ENCODE peak calls at places on chromosome 5, in nine cellular contexts. C, B, D, P, A, E, H, I and S are unnamed samples. For H3K27me3, the result is how much of the 10 kb centered on the place peaks cover.

GRCh38 chr5:26669031-26669430 is 369.4 kb downstream of the CDH9 start:
- DNase-seq in C (no peak), I (no peak), H (no peak), P (no peak), E (no peak), B (no peak), D (no peak), A (no peak), S (no peak)

GRCh38 chr5:131169810-131170539 is 769 bp upstream of the LYRM7 start:
- DNase-seq in P (no peak), A (no peak), I (no peak), E (no peak), H (peak), B (no peak), C (no peak), D (no peak), S (no peak)

GRCh38 chr5:140548300-140548688 is 832 bp downstream of the EIF4EBP3 start:
- DNase-seq in E (peak), B (no peak), C (no peak), A (no peak), I (peak), D (no peak), H (no peak), P (no peak), S (no peak)

GRCh38 chr5:151682751-151683331 is 3.9 kb downstream of the SPARC start:
- DNase-seq in B (no peak), E (no peak), H (no peak), P (no peak), C (no peak), A (peak), D (peak), I (no peak), S (peak)

GRCh38 chr5:78577051-78577807 is 71.3 kb downstream of the LHFPL2 start:
- DNase-seq in C (no peak), H (no peak), A (no peak), B (no peak), D (no peak), I (no peak), E (no peak), P (no peak), S (no peak)

GRCh38 chr5:160230686-160231527 is 1.6 kb downstream of the FABP6 start:
- DNase-seq in B (no peak), E (no peak), P (peak), H (no peak), I (no peak), A (peak), C (peak), D (no peak), S (peak)

GRCh38 chr5:43113546-43113945 is 7.2 kb upstream of the ZNF131 start:
- DNase-seq in D (no peak), C (no peak), I (no peak), B (no peak), H (no peak), P (no peak), A (no peak), E (no peak), S (no peak)

GRCh38 chr5:149782018-149782899 is 52.1 kb downstream of the PPARGC1B start:
- DNase-seq in C (no peak), A (no peak), E (no peak), H (no peak), B (no peak), I (no peak), D (no peak), P (no peak), S (no peak)

GRCh38 chr5:137688248-137688840 is 47.5 kb downstream of the KLHL3 start:
- DNase-seq in C (no peak), H (no peak), B (no peak), I (no peak), D (no peak), A (no peak), E (no peak), P (no peak), S (no peak)

DNA sequence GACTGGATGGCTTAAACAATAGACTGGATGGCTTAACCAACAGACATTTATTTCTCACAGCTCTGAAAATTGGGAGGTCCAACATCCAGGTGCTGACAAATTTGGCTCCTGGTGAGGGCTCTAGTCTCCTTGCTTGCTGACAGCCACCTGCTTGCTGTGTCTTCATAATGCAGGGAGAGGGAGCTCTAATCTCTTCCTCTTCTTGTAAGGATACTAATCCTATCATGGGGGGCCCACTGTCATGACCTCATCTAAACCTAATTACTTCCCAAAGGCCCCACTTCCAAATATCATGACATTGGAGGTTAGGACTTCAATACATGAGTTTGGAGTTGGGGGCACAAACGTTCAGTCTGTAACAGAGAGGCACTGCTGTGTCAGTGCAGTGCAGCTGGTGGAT is 26.4 kb downstream of the FOXD1 start:
- DNase-seq in I (peak), D (no peak), P (no peak), E (no peak), H (no peak), C (no peak), A (no peak), B (no peak), S (no peak)
- H3K27me3 ChIP-seq in I (half or more), D (under half), P (half or more), E (under half), H (under half), C (under half), A (under half), B (under half), S (under half)

GRCh38 chr5:176694631-176695030 is 47.3 kb downstream of the TSPAN17 start:
- DNase-seq in D (no peak), E (no peak), I (no peak), C (no peak), B (no peak), P (no peak), A (no peak), H (no peak), S (no peak)
- H3K27me3 ChIP-seq in D (under half), E (under half), I (under half), C (under half), B (under half), P (half or more), A (under half), H (half or more), S (half or more)

DNA sequence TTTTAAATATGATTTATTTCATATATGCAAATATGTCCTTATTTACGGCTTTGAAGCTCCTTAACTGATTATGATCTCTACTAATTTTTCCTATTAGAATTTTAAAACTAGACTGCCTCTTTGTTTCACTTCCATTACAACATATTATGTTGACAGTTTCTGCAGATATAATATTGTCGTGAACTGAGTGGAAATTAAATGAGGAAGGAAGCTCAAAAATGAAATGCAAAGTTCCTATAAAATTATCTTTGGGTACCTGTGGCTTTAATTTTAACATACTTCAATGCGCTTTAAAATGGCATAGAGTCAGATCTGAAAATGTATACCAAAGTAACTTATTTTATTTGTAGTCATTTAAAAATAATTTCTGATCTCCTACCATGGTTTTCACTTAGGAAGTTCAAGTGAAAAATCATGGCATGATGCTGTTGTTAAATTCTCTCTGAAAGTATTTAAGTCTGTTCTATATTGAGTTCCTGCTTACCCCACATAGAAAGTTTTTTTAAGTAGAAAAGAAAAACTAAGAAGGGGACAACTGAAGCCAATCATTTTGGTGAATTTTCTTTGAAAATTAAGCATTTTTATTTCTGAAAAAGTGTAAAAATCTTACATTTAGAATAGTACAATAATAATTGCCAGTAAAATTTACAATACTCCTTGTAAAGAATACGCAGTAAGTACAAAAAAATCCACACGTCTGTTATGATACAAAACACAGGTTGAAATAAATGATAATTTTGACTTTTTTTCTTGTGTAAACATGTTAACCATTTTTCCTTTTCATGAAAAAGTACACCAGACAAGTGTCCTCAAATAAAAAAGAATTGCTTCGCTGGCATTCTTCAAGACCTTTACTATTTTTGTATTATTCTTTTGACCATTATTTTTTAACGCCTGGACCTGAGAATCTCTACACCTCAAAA is 2.6 kb downstream of the FOXD1 start:
- DNase-seq in H (no peak), C (no peak), A (no peak), I (no peak), E (no peak), D (no peak), B (no peak), P (no peak), S (no peak)
- H3K27me3 ChIP-seq in H (under half), C (half or more), A (under half), I (half or more), E (half or more), D (under half), B (half or more), P (half or more), S (half or more)

GRCh38 chr5:53733853-53734252 is 173.4 kb downstream of the NDUFS4 start:
- DNase-seq in I (peak), A (peak), C (no peak), E (no peak), D (no peak), P (no peak), B (no peak), H (no peak), S (no peak)

GRCh38 chr5:53739111-53739510 is 178.7 kb downstream of the NDUFS4 start:
- DNase-seq in A (peak), B (no peak), E (no peak), I (no peak), C (no peak), D (no peak), H (no peak), P (no peak), S (peak)

DNA sequence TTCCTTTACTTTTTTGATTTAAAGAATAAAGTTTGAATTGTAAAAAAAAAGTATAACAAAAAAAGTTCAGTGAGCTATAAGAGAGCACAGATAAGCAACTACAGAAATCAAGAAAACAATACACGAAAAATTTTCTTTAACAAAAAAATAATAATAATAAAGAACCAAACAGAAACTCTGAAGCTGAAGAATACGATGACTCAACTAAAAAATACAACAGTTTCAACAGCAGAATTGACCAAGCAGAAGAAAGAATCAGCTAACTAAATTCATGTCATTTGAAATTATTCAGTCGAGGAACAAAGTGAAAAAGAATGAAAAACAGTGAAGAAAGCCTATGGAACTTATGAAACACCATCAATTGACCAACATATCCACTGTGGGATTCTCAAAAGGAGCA is 177.7 kb downstream of the NDUFS4 start:
- DNase-seq in H (no peak), D (no peak), C (no peak), E (no peak), I (no peak), P (no peak), A (no peak), B (no peak), S (no peak)
- H3K27me3 ChIP-seq in H (under half), D (under half), C (under half), E (under half), I (under half), P (under half), A (under half), B (under half), S (under half)

GRCh38 chr5:1917830-1918487 is 35.2 kb upstream of the IRX4 start:
- DNase-seq in I (no peak), A (peak), D (no peak), H (no peak), B (no peak), P (no peak), E (no peak), C (peak), S (no peak)
- H3K27me3 ChIP-seq in I (under half), A (under half), D (under half), H (under half), B (under half), P (under half), E (under half), C (under half), S (under half)

DNA sequence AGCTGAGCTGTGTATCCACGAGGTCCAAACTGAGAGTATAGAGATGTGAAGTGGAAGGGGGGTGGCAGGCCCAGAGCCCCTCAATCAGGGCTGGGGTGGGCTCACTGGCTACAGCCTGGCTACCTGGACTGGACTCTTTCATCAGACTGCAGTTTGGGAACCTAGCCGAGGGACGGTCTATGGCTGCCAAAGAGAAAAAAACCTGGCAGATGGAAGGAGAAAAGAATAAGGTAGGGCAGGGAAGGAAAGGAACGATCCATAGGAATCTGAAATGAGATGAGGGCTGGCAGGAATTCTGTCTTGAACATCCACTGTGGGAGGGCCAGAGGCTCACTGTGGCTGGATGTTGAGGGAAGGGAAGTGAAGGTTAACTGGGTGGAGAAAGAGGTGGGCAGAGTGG is 224.4 kb upstream of the PANK3 start:
- DNase-seq in I (no peak), C (no peak), H (no peak), P (no peak), D (no peak), B (no peak), A (no peak), E (no peak), S (no peak)
- H3K27me3 ChIP-seq in I (under half), C (under half), H (under half), P (under half), D (under half), B (under half), A (under half), E (under half), S (under half)

DNA sequence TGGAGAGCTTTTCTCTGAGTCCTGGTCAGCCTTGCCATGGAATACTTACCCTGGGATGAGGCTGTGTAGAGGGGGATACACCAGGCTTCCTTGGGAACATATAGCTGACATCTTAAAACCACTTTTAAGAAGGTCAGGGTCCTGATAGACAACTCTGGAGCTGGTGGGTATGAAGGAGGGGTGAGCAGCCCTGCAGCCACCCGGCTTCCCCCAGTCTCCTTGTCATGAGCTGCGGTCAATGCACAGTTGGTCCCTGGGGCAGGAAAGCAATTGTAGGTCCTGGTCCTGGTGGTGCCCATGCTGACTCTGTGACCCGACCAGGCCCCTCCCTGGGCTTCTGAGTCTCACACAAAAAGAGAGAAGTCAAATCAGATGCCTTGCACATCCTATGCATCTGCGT is 63.6 kb downstream of the MRPL36 start:
- DNase-seq in A (no peak), E (no peak), C (peak), B (no peak), P (no peak), H (no peak), I (no peak), D (no peak), S (no peak)
- H3K27me3 ChIP-seq in A (under half), E (under half), C (under half), B (under half), P (under half), H (under half), I (under half), D (under half), S (under half)

DNA sequence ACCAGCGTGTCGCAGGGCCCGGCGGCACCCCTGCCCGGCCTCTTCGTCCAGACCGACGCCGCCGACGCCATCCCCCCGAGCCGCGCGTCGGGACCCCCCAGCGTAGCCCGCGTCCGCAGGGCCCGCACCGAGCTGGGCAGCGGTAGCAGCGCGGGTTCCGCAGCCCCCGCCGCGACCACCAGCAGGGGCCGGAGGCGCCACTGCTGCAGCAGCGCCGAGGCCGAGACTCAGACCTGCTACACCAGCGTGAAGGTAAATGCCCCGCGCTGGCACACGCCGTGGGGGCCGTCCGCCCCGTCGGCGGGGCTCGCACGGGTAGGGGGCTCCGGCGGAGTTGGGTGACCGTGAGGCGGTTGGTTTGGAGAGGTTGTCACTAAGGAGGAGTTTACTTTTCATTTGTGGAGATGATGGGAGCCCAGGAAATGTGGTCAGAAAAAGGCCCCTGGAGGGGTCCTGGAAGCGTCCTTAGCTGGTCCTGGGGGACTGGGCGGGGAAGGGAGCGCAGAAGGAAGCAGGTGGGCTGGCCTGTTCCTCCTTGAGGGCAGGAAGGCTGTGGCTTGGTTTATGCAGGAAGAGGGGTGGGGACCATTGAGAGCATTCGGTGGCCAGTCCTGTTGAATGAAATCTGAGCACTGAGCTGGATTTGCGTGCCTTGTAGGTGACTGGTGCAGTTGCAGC is 672 bp downstream of the PDE8B start:
- DNase-seq in D (no peak), E (no peak), A (no peak), H (no peak), B (no peak), I (peak), C (peak), P (no peak), S (no peak)
- H3K27me3 ChIP-seq in D (under half), E (under half), A (half or more), H (under half), B (under half), I (half or more), C (under half), P (under half), S (half or more)